ENCODE peak calls at places on chromosomes 6 and 20, in ten cellular contexts. N, V, R, W, Q, T, Y, D, J and K are unnamed samples.

GRCh38 chr20:11255455-11255854 is 581.7 kb upstream of the JAG1 start:
- DNase-seq in W (no peak), T (no peak), N (no peak), Q (no peak), V (no peak), J (no peak), Y (no peak), D (no peak), R (no peak), K (no peak)

GRCh38 chr6:128204621-128205020 is 303.8 kb upstream of the THEMIS start:
- DNase-seq in T (peak; percentile 46), D (no peak), R (no peak), Y (no peak), V (no peak), Q (no peak), N (no peak), J (peak; percentile 70), W (no peak), K (no peak)

GRCh38 chr6:26156105-26156849 is 69.0 kb downstream of the HFE start:
- DNase-seq in Q (peak; percentile 93), V (peak; percentile 88), Y (peak; percentile 87), N (peak; percentile 75), T (no peak), W (peak; percentile 97), D (peak; percentile 98), J (peak; percentile 71), R (peak; percentile 90), K (peak; percentile 92)

GRCh38 chr20:58130156-58130555 is 98.3 kb downstream of the ANKRD60 start:
- DNase-seq in W (no peak), V (no peak), Y (no peak), Q (no peak), T (no peak), R (no peak), J (no peak), D (no peak), N (no peak), K (no peak)

GRCh38 chr6:45209762-45210161 is 118.4 kb upstream of the RUNX2 start:
- DNase-seq in J (peak; percentile 57), Y (no peak), R (no peak), D (no peak), V (no peak), Q (no peak), W (no peak), T (no peak), N (no peak), K (no peak)

GRCh38 chr6:132687306-132687705 is 26.5 kb downstream of the VNN1 start:
- DNase-seq in Y (no peak), W (no peak), T (no peak), J (peak; percentile 87), V (no peak), Q (no peak), D (no peak), R (peak; percentile 8), N (no peak), K (no peak)

GRCh38 chr6:144434308-144434990 is 149.3 kb downstream of the UTRN start:
- DNase-seq in Y (no peak), T (peak; percentile 52), R (peak; percentile 37), W (no peak), V (no peak), N (no peak), J (peak; percentile 75), Q (no peak), D (no peak), K (no peak)

GRCh38 chr6:125114248-125114858 is 39.2 kb upstream of the TPD52L1 start:
- DNase-seq in N (no peak), T (no peak), R (peak; percentile 34), Y (no peak), D (peak; percentile 83), W (no peak), V (peak; percentile 30), J (peak; percentile 27), Q (peak; percentile 43), K (no peak)

GRCh38 chr6:99287523-99287922 is 62.0 kb downstream of the FAXC start:
- DNase-seq in N (no peak), V (no peak), R (no peak), Y (no peak), D (no peak), J (no peak), W (no peak), T (no peak), Q (no peak), K (no peak)

DNA sequence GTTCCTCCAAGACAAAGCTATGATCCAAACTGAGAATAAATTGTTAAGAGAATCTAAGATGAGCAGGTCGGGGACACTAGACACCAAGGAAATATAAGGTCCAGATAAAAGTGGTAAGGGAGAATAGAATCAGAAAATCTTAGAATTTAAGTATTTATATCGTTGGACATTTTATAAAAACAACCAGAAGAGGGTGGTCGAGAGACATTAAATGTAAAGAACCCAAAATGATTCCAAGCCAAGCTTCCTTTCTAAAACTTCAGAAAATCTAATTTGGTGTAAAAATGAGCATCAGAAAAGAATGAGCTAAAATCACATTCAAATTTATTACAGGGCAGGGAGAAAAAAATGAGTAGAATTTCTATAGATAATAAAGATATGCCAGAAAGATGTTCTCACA is 97.8 kb upstream of the OGFRL1 start:
- DNase-seq in V (peak; percentile 10), T (no peak), Y (no peak), W (no peak), Q (no peak), J (no peak), N (no peak), D (no peak), R (peak; percentile 30), K (no peak)
- TF ChIP-seq CTCF in V (peak; percentile 67), T (peak; percentile 27), Y (no peak), W (no peak), Q (peak; percentile 44), J (peak; percentile 64), N (peak; percentile 37), D (peak; percentile 47), R (peak; percentile 57), K (peak; percentile 55)

DNA sequence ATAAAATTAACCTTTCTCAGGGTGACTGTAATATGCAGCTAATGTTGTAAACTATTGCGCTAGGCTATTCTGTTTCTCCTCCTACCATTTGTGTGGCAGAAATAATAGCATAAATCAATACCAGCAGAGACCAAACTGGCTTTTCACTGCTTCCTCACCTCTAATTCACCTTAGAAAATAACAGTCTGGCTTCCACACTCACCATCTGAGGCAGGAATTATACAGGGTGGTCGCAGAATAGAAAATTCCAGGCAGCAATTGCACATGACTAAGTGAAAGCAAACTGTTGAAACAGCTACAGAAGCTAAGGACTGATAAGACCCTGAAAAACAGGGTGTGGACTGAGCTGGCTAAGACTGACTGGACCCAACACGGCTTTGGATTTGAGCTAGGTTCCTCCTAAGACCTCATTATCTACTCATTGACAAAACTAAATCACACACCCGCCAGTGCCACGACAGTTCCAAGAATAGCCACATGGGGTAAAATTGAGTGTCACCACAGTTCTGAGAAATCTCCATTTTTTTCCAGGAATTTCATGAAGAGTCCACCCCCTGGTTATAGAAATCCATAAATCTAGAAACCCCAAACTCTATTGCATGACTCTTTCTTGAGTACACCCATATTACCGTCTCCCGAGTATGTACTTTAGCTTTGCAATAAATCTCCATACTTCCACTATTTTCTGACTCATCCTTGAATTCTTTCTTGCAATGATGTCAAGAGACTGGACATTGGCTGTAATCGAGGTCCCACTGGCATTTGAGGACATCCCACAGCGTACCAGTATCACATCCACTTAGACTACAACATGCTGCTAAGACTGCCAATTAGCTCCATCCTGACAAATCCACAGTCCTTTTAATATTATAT is 60.9 kb upstream of the KCNQ5 start:
- DNase-seq in N (no peak), D (no peak), J (no peak), R (no peak), Y (no peak), T (no peak), W (no peak), Q (no peak), V (peak; percentile 1), K (no peak)
- TF ChIP-seq CTCF in N (peak; percentile 11), D (no peak), J (no peak), R (no peak), Y (no peak), T (no peak), W (no peak), Q (no peak), V (peak; percentile 39), K (no peak)

GRCh38 chr6:31272856-31273626 is 1.1 kb upstream of the HLA-C start:
- DNase-seq in N (no peak), T (no peak), V (no peak), Y (no peak), J (no peak), W (no peak), R (no peak), Q (no peak), D (peak; percentile 59), K (no peak)

GRCh38 chr6:31272431-31272830 is 539 bp upstream of the HLA-C start:
- DNase-seq in Q (no peak), D (no peak), T (no peak), W (no peak), Y (no peak), R (peak; percentile 2), J (no peak), V (no peak), N (no peak), K (no peak)

GRCh38 chr6:31267504-31268371 is 4.2 kb downstream of the HLA-C start:
- DNase-seq in R (no peak), Y (no peak), J (no peak), D (no peak), T (no peak), W (no peak), V (no peak), Q (no peak), N (no peak), K (no peak)

GRCh38 chr6:31270788-31271640 is 878 bp downstream of the HLA-C start:
- DNase-seq in J (peak; percentile 28), R (peak; percentile 34), D (peak; percentile 93), N (peak; percentile 29), Q (no peak), V (peak; percentile 49), W (peak; percentile 96), T (no peak), Y (peak; percentile 68), K (peak; percentile 66)

DNA sequence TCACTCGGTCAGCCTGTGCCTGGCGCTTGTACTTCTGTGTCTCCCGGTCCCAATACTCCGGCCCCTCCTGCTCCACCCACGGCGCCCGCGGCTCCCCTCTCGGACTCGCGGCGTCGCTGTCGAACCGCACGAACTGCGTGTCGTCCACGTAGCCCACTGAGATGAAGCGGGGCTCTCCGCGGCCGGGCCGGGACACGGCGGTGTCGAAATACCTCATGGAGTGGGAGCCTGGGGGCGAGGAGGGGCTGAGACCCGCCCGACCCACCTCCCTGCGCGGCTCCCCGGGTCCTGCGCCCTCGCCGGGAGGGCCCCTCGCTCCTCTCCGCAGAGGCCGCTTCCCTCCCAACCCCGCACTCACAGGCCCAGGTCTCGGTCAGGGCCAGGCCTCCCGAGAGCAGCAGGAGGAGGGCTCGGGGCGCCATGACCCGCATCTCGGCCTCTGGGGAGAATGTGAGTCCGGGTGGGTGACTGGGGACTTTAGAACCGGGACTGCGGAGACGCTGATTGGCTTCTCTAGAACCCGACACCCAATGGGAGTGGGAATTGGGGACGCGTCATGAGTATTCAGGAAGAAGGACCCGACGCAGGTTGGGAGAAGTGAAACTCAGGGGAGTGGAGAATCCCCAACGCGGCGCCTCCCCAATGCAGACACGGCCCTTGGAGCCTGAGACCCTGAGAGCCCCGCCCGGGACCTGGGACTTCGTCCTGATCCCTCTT is at the start of gene HLA-C:
- DNase-seq in J (peak; percentile 92), N (peak; percentile 87), D (peak; percentile 98), Q (peak; percentile 94), W (peak; percentile 92), Y (peak; percentile 77), V (peak; percentile 94), R (peak; percentile 97), T (peak; percentile 91), K (peak; percentile 86)
- TF ChIP-seq CTCF in J (peak; percentile 9), N (no peak), D (no peak), Q (peak; percentile 15), W (no peak), Y (no peak), V (peak; percentile 22), R (no peak), T (peak; percentile 39), K (no peak)

GRCh38 chr20:35277531-35278395 is at the start of gene MMP24OS:
- DNase-seq in J (peak; percentile 74), N (peak; percentile 25), R (peak; percentile 94), V (peak; percentile 97), T (peak; percentile 32), W (peak; percentile 98), Q (peak; percentile 90), Y (peak; percentile 85), D (peak; percentile 96), K (peak; percentile 80)
- TF ChIP-seq CTCF in J (peak; percentile 43), N (no peak), R (no peak), V (peak; percentile 24), T (peak; percentile 34), W (peak; percentile 9), Q (peak; percentile 10), Y (no peak), D (no peak), K (no peak)